ENCODE peak calls at places on chromosome 7, in ten cellular contexts. One of them, this sample, is unnamed.
A peak's percentile ranks its signal among the peaks of the same experiment; 100 is the strongest.

GRCh38 chr7:18796216-18796615 is 300.7 kb downstream of the HDAC9 start:
- DNase-seq in HFF-Myc: no peak
- DNase-seq in SK-N-SH: no peak
- DNase-seq in pancreas: no peak
- DNase-seq in astrocyte of the cerebellum: no peak
- DNase-seq in thoracic aorta: no peak
- DNase-seq in neural progenitor cell: no peak
- DNase-seq in choroid plexus epithelial cell: no peak
- DNase-seq in upper lobe of right lung: no peak
- DNase-seq in stomach: no peak
- DNase-seq in this sample: no peak

GRCh38 chr7:24729365-24730017 is 27.8 kb downstream of the GSDME start:
- DNase-seq in neural progenitor cell: no peak
- DNase-seq in thoracic aorta: no peak
- DNase-seq in SK-N-SH: no peak
- DNase-seq in stomach: no peak
- DNase-seq in HFF-Myc: no peak
- DNase-seq in pancreas: no peak
- DNase-seq in astrocyte of the cerebellum: no peak
- DNase-seq in choroid plexus epithelial cell: no peak
- DNase-seq in upper lobe of right lung: no peak
- DNase-seq in this sample: no peak

GRCh38 chr7:136666110-136666509 is 202.3 kb upstream of the CHRM2 start:
- DNase-seq in astrocyte of the cerebellum: no peak
- DNase-seq in pancreas: no peak
- DNase-seq in stomach: no peak
- DNase-seq in thoracic aorta: no peak
- DNase-seq in neural progenitor cell: no peak
- DNase-seq in SK-N-SH: peak; percentile 26
- DNase-seq in upper lobe of right lung: no peak
- DNase-seq in choroid plexus epithelial cell: no peak
- DNase-seq in HFF-Myc: no peak
- DNase-seq in this sample: no peak

GRCh38 chr7:143393267-143394041 is 12.3 kb downstream of the ZYX start:
- DNase-seq in upper lobe of right lung: no peak
- DNase-seq in thoracic aorta: no peak
- DNase-seq in SK-N-SH: no peak
- DNase-seq in stomach: no peak
- DNase-seq in astrocyte of the cerebellum: no peak
- DNase-seq in HFF-Myc: no peak
- DNase-seq in pancreas: peak; percentile 69
- DNase-seq in neural progenitor cell: no peak
- DNase-seq in choroid plexus epithelial cell: peak; percentile 79
- DNase-seq in this sample: no peak

GRCh38 chr7:151137841-151138540 is 29.5 kb downstream of the GBX1 start:
- DNase-seq in stomach: no peak
- DNase-seq in pancreas: no peak
- DNase-seq in thoracic aorta: no peak
- DNase-seq in HFF-Myc: no peak
- DNase-seq in neural progenitor cell: no peak
- DNase-seq in astrocyte of the cerebellum: no peak
- DNase-seq in choroid plexus epithelial cell: no peak
- DNase-seq in upper lobe of right lung: peak; percentile 61
- DNase-seq in SK-N-SH: peak; percentile 63
- DNase-seq in this sample: no peak

GRCh38 chr7:6231184-6231583 is 41.2 kb downstream of the CYTH3 start:
- DNase-seq in astrocyte of the cerebellum: no peak
- DNase-seq in neural progenitor cell: peak; percentile 28
- DNase-seq in stomach: no peak
- DNase-seq in choroid plexus epithelial cell: no peak
- DNase-seq in pancreas: no peak
- DNase-seq in thoracic aorta: no peak
- DNase-seq in HFF-Myc: no peak
- DNase-seq in upper lobe of right lung: no peak
- DNase-seq in SK-N-SH: no peak
- DNase-seq in this sample: no peak

GRCh38 chr7:131008840-131009651 is 275.0 kb upstream of the KLF14 start:
- DNase-seq in HFF-Myc: no peak
- DNase-seq in stomach: no peak
- DNase-seq in astrocyte of the cerebellum: no peak
- DNase-seq in choroid plexus epithelial cell: no peak
- DNase-seq in thoracic aorta: no peak
- DNase-seq in neural progenitor cell: no peak
- DNase-seq in upper lobe of right lung: no peak
- DNase-seq in SK-N-SH: no peak
- DNase-seq in pancreas: no peak
- DNase-seq in this sample: no peak

GRCh38 chr7:84040365-84040764 is 154.2 kb downstream of the SEMA3A start:
- DNase-seq in upper lobe of right lung: no peak
- DNase-seq in astrocyte of the cerebellum: no peak
- DNase-seq in HFF-Myc: no peak
- DNase-seq in pancreas: no peak
- DNase-seq in SK-N-SH: no peak
- DNase-seq in thoracic aorta: no peak
- DNase-seq in stomach: peak; percentile 27
- DNase-seq in choroid plexus epithelial cell: no peak
- DNase-seq in neural progenitor cell: peak; percentile 91
- DNase-seq in this sample: no peak

GRCh38 chr7:128247640-128248194 is 6.6 kb downstream of the LEP start:
- DNase-seq in SK-N-SH: no peak
- DNase-seq in neural progenitor cell: no peak
- DNase-seq in choroid plexus epithelial cell: peak; percentile 24
- DNase-seq in astrocyte of the cerebellum: no peak
- DNase-seq in HFF-Myc: no peak
- DNase-seq in upper lobe of right lung: no peak
- DNase-seq in thoracic aorta: no peak
- DNase-seq in stomach: no peak
- DNase-seq in pancreas: no peak
- DNase-seq in this sample: peak; percentile 44

GRCh38 chr7:92680458-92680857 is 90.3 kb upstream of the FAM133B start:
- DNase-seq in pancreas: no peak
- DNase-seq in upper lobe of right lung: no peak
- DNase-seq in astrocyte of the cerebellum: no peak
- DNase-seq in stomach: no peak
- DNase-seq in neural progenitor cell: no peak
- DNase-seq in thoracic aorta: no peak
- DNase-seq in HFF-Myc: no peak
- DNase-seq in SK-N-SH: no peak
- DNase-seq in choroid plexus epithelial cell: peak; percentile 88
- DNase-seq in this sample: peak; percentile 15

GRCh38 chr7:29915481-29916215 is 74.0 kb downstream of the SCRN1 start:
- DNase-seq in HFF-Myc: peak; percentile 17
- DNase-seq in SK-N-SH: no peak
- DNase-seq in upper lobe of right lung: no peak
- DNase-seq in astrocyte of the cerebellum: no peak
- DNase-seq in stomach: no peak
- DNase-seq in neural progenitor cell: no peak
- DNase-seq in thoracic aorta: no peak
- DNase-seq in pancreas: no peak
- DNase-seq in choroid plexus epithelial cell: peak; percentile 20
- DNase-seq in this sample: no peak

GRCh38 chr7:137354361-137354760 is 10.8 kb upstream of the PTN start:
- DNase-seq in choroid plexus epithelial cell: peak; percentile 47
- DNase-seq in astrocyte of the cerebellum: peak; percentile 81
- DNase-seq in HFF-Myc: no peak
- DNase-seq in stomach: no peak
- DNase-seq in SK-N-SH: no peak
- DNase-seq in thoracic aorta: no peak
- DNase-seq in upper lobe of right lung: no peak
- DNase-seq in pancreas: peak; percentile 12
- DNase-seq in neural progenitor cell: no peak
- DNase-seq in this sample: no peak

GRCh38 chr7:159033956-159034938 is 110.4 kb downstream of the VIPR2 start:
- DNase-seq in pancreas: no peak
- DNase-seq in thoracic aorta: no peak
- DNase-seq in HFF-Myc: no peak
- DNase-seq in astrocyte of the cerebellum: no peak
- DNase-seq in choroid plexus epithelial cell: no peak
- DNase-seq in neural progenitor cell: no peak
- DNase-seq in stomach: peak; percentile 20
- DNase-seq in SK-N-SH: no peak
- DNase-seq in upper lobe of right lung: no peak
- DNase-seq in this sample: no peak

GRCh38 chr7:23246540-23246939 is at the start of gene GPNMB:
- DNase-seq in upper lobe of right lung: no peak
- DNase-seq in stomach: no peak
- DNase-seq in pancreas: no peak
- DNase-seq in HFF-Myc: peak; percentile 84
- DNase-seq in thoracic aorta: no peak
- DNase-seq in astrocyte of the cerebellum: peak; percentile 12
- DNase-seq in neural progenitor cell: no peak
- DNase-seq in choroid plexus epithelial cell: peak; percentile 92
- DNase-seq in SK-N-SH: peak; percentile 62
- DNase-seq in this sample: no peak

GRCh38 chr7:8480466-8480865 is 47.1 kb downstream of the NXPH1 start:
- DNase-seq in astrocyte of the cerebellum: no peak
- DNase-seq in choroid plexus epithelial cell: no peak
- DNase-seq in neural progenitor cell: no peak
- DNase-seq in upper lobe of right lung: no peak
- DNase-seq in SK-N-SH: no peak
- DNase-seq in stomach: no peak
- DNase-seq in pancreas: no peak
- DNase-seq in HFF-Myc: no peak
- DNase-seq in thoracic aorta: no peak
- DNase-seq in this sample: no peak

GRCh38 chr7:434891-435486 is 84.7 kb downstream of the PDGFA start:
- DNase-seq in choroid plexus epithelial cell: peak; percentile 27
- DNase-seq in astrocyte of the cerebellum: no peak
- DNase-seq in stomach: no peak
- DNase-seq in thoracic aorta: no peak
- DNase-seq in upper lobe of right lung: no peak
- DNase-seq in SK-N-SH: no peak
- DNase-seq in HFF-Myc: no peak
- DNase-seq in pancreas: no peak
- DNase-seq in neural progenitor cell: peak; percentile 70
- DNase-seq in this sample: no peak

GRCh38 chr7:40798612-40799011 is 663.8 kb downstream of the SUGCT start:
- DNase-seq in upper lobe of right lung: no peak
- DNase-seq in stomach: no peak
- DNase-seq in thoracic aorta: no peak
- DNase-seq in HFF-Myc: no peak
- DNase-seq in astrocyte of the cerebellum: no peak
- DNase-seq in pancreas: no peak
- DNase-seq in choroid plexus epithelial cell: no peak
- DNase-seq in neural progenitor cell: no peak
- DNase-seq in SK-N-SH: no peak
- DNase-seq in this sample: no peak

GRCh38 chr7:40796723-40797122 is 661.9 kb downstream of the SUGCT start:
- DNase-seq in choroid plexus epithelial cell: no peak
- DNase-seq in stomach: no peak
- DNase-seq in upper lobe of right lung: no peak
- DNase-seq in SK-N-SH: no peak
- DNase-seq in astrocyte of the cerebellum: no peak
- DNase-seq in thoracic aorta: no peak
- DNase-seq in pancreas: no peak
- DNase-seq in neural progenitor cell: no peak
- DNase-seq in HFF-Myc: no peak
- DNase-seq in this sample: no peak

DNA sequence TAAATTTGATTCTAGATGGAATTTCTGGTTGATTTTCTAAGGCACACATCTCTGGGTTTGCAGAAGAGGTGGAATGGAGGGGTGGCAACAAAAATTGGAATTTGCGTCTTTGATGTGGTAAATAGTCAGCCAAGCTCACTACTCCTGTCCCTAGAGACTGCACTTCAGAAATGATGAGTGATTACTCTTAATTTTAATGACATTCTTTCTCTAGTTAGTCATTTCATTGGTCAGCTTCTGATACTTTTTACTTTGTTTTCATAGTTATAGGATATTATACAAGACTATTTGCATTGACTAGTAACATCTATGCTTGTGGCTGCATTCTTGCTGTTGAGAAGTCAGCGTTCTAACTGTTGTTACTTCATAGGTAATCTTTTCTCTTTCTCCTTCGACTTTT is 658.3 kb downstream of the SUGCT start:
- DNase-seq in pancreas: no peak
- DNase-seq in astrocyte of the cerebellum: peak; percentile 53
- DNase-seq in choroid plexus epithelial cell: peak; percentile 12
- DNase-seq in HFF-Myc: no peak
- DNase-seq in SK-N-SH: no peak
- DNase-seq in thoracic aorta: no peak
- DNase-seq in upper lobe of right lung: no peak
- DNase-seq in neural progenitor cell: no peak
- DNase-seq in stomach: no peak
- DNase-seq in this sample: no peak
- H3K4me3 ChIP-seq in pancreas: no peak overlapping the region
- H3K4me3 ChIP-seq in astrocyte of the cerebellum: no peak overlapping the region
- H3K4me3 ChIP-seq in choroid plexus epithelial cell: no peak overlapping the region
- H3K4me3 ChIP-seq in HFF-Myc: no peak overlapping the region
- H3K4me3 ChIP-seq in SK-N-SH: peak overlapping the region; percentile 28
- H3K4me3 ChIP-seq in thoracic aorta: no peak overlapping the region
- H3K4me3 ChIP-seq in upper lobe of right lung: no peak overlapping the region
- H3K4me3 ChIP-seq in neural progenitor cell: no peak overlapping the region
- H3K4me3 ChIP-seq in stomach: no peak overlapping the region
- H3K4me3 ChIP-seq in this sample: no peak overlapping the region

GRCh38 chr7:63046612-63047011 is 952.0 kb upstream of the ZNF722 start:
- DNase-seq in astrocyte of the cerebellum: no peak
- DNase-seq in SK-N-SH: no peak
- DNase-seq in neural progenitor cell: no peak
- DNase-seq in upper lobe of right lung: no peak
- DNase-seq in thoracic aorta: no peak
- DNase-seq in stomach: no peak
- DNase-seq in choroid plexus epithelial cell: no peak
- DNase-seq in HFF-Myc: no peak
- DNase-seq in pancreas: no peak
- DNase-seq in this sample: no peak
- TF ChIP-seq CTCF in astrocyte of the cerebellum: no peak
- TF ChIP-seq CTCF in SK-N-SH: no peak
- TF ChIP-seq CTCF in neural progenitor cell: no peak
- TF ChIP-seq CTCF in upper lobe of right lung: no peak
- TF ChIP-seq CTCF in thoracic aorta: no peak
- TF ChIP-seq CTCF in stomach: no peak
- TF ChIP-seq CTCF in choroid plexus epithelial cell: no peak
- TF ChIP-seq CTCF in HFF-Myc: no peak
- TF ChIP-seq CTCF in pancreas: no peak
- TF ChIP-seq CTCF in this sample: no peak

GRCh38 chr7:47327698-47328391 is 254.1 kb downstream of the TNS3 start:
- DNase-seq in HFF-Myc: peak; percentile 36
- DNase-seq in pancreas: peak; percentile 67
- DNase-seq in thoracic aorta: peak; percentile 56
- DNase-seq in astrocyte of the cerebellum: peak; percentile 67
- DNase-seq in neural progenitor cell: peak; percentile 93
- DNase-seq in stomach: peak; percentile 85
- DNase-seq in upper lobe of right lung: peak; percentile 89
- DNase-seq in choroid plexus epithelial cell: peak; percentile 78
- DNase-seq in SK-N-SH: peak; percentile 62
- DNase-seq in this sample: no peak
- H3K4me3 ChIP-seq in HFF-Myc: peak overlapping the region; percentile 16
- H3K4me3 ChIP-seq in pancreas: no peak overlapping the region
- H3K4me3 ChIP-seq in thoracic aorta: peak overlapping the region; percentile 35
- H3K4me3 ChIP-seq in astrocyte of the cerebellum: peak overlapping the region; percentile 36
- H3K4me3 ChIP-seq in neural progenitor cell: peak overlapping the region; percentile 33
- H3K4me3 ChIP-seq in stomach: peak overlapping the region; percentile 22
- H3K4me3 ChIP-seq in upper lobe of right lung: peak overlapping the region; percentile 33
- H3K4me3 ChIP-seq in choroid plexus epithelial cell: peak overlapping the region; percentile 47
- H3K4me3 ChIP-seq in SK-N-SH: peak overlapping the region; percentile 6
- H3K4me3 ChIP-seq in this sample: no peak overlapping the region

DNA sequence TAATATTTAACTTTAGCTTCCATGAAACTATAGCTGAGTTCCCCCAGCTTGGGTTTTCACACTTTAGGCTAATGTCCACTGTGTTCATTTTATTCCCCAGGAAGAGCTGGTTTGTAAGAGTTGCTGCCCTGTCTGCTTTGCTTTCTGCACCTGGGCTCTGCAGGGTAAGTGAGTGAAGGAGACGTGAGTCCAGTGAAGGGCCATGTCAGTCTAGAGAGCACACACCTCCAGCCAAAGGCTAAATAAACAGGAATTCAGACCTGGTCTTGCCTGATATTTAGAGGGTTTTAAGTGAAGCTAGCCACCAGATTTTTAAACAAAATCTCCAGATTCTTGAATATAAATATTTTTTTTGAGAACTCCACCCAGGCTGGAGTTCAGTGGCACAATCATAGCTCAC is 24.5 kb upstream of the FZD1 start:
- DNase-seq in stomach: no peak
- DNase-seq in SK-N-SH: no peak
- DNase-seq in upper lobe of right lung: no peak
- DNase-seq in pancreas: no peak
- DNase-seq in neural progenitor cell: no peak
- DNase-seq in astrocyte of the cerebellum: no peak
- DNase-seq in thoracic aorta: no peak
- DNase-seq in choroid plexus epithelial cell: no peak
- DNase-seq in HFF-Myc: no peak
- DNase-seq in this sample: no peak
- TF ChIP-seq CTCF in stomach: no peak
- TF ChIP-seq CTCF in SK-N-SH: no peak
- TF ChIP-seq CTCF in upper lobe of right lung: no peak
- TF ChIP-seq CTCF in pancreas: no peak
- TF ChIP-seq CTCF in neural progenitor cell: no peak
- TF ChIP-seq CTCF in astrocyte of the cerebellum: no peak
- TF ChIP-seq CTCF in thoracic aorta: no peak
- TF ChIP-seq CTCF in choroid plexus epithelial cell: no peak
- TF ChIP-seq CTCF in HFF-Myc: no peak
- TF ChIP-seq CTCF in this sample: no peak

This sample was measured in NB4.